ENCODE peak calls at places on chromosomes 5 and 9, in seven cellular contexts. One of them, this sample, is unnamed.

GRCh38 chr5:138985683-138986082 is 110.5 kb upstream of the LRRTM2 start:
- DNase-seq in A549: no peak
- DNase-seq in PC-3: peak; percentile 0
- DNase-seq in upper lobe of right lung: no peak
- DNase-seq in heart right ventricle: no peak
- DNase-seq in GM06990: no peak
- DNase-seq in fibroblast of villous mesenchyme: no peak
- DNase-seq in this sample: no peak

GRCh38 chr9:100087218-100087617 is 11.6 kb downstream of the ERP44 start:
- DNase-seq in A549: no peak
- DNase-seq in PC-3: peak; percentile 64
- DNase-seq in upper lobe of right lung: no peak
- DNase-seq in heart right ventricle: no peak
- DNase-seq in GM06990: peak; percentile 32
- DNase-seq in fibroblast of villous mesenchyme: peak; percentile 49
- DNase-seq in this sample: no peak

GRCh38 chr5:135195267-135195603 is 161.2 kb upstream of the PITX1 start:
- DNase-seq in A549: no peak
- DNase-seq in PC-3: no peak
- DNase-seq in upper lobe of right lung: no peak
- DNase-seq in heart right ventricle: no peak
- DNase-seq in GM06990: no peak
- DNase-seq in fibroblast of villous mesenchyme: no peak
- DNase-seq in this sample: no peak

GRCh38 chr5:92599217-92599810 is 981.7 kb downstream of the NR2F1-AS1 start:
- DNase-seq in A549: no peak
- DNase-seq in PC-3: no peak
- DNase-seq in upper lobe of right lung: no peak
- DNase-seq in heart right ventricle: no peak
- DNase-seq in GM06990: no peak
- DNase-seq in fibroblast of villous mesenchyme: no peak
- DNase-seq in this sample: peak; percentile 19

GRCh38 chr5:42636425-42636824 is 120.2 kb upstream of the CCDC152 start:
- DNase-seq in A549: peak; percentile 18
- DNase-seq in PC-3: peak; percentile 76
- DNase-seq in upper lobe of right lung: no peak
- DNase-seq in heart right ventricle: no peak
- DNase-seq in GM06990: no peak
- DNase-seq in fibroblast of villous mesenchyme: no peak
- DNase-seq in this sample: peak; percentile 31

GRCh38 chr9:92247296-92247695 is 46.2 kb downstream of the IARS1 start:
- DNase-seq in A549: no peak
- DNase-seq in PC-3: no peak
- DNase-seq in upper lobe of right lung: no peak
- DNase-seq in heart right ventricle: no peak
- DNase-seq in GM06990: no peak
- DNase-seq in fibroblast of villous mesenchyme: peak; percentile 34
- DNase-seq in this sample: no peak

GRCh38 chr5:151038801-151039238 is 18.4 kb downstream of the GPX3 start:
- DNase-seq in A549: no peak
- DNase-seq in PC-3: peak; percentile 65
- DNase-seq in upper lobe of right lung: no peak
- DNase-seq in heart right ventricle: no peak
- DNase-seq in GM06990: no peak
- DNase-seq in fibroblast of villous mesenchyme: no peak
- DNase-seq in this sample: peak; percentile 63

GRCh38 chr5:174482549-174482948 is 241.8 kb upstream of the MSX2 start:
- DNase-seq in A549: no peak
- DNase-seq in PC-3: no peak
- DNase-seq in upper lobe of right lung: no peak
- DNase-seq in heart right ventricle: no peak
- DNase-seq in GM06990: no peak
- DNase-seq in fibroblast of villous mesenchyme: no peak
- DNase-seq in this sample: no peak

GRCh38 chr5:51465165-51465564 is 81.9 kb downstream of the ISL1 start:
- DNase-seq in A549: no peak
- DNase-seq in PC-3: peak; percentile 23
- DNase-seq in upper lobe of right lung: no peak
- DNase-seq in heart right ventricle: no peak
- DNase-seq in GM06990: no peak
- DNase-seq in fibroblast of villous mesenchyme: no peak
- DNase-seq in this sample: no peak

GRCh38 chr5:114362977-114363721 is 1.3 kb downstream of the KCNN2 start:
- DNase-seq in A549: peak; percentile 14
- DNase-seq in PC-3: no peak
- DNase-seq in upper lobe of right lung: no peak
- DNase-seq in heart right ventricle: no peak
- DNase-seq in GM06990: peak; percentile 40
- DNase-seq in fibroblast of villous mesenchyme: peak; percentile 13
- DNase-seq in this sample: no peak
- H3K4me3 ChIP-seq in A549: no peak overlapping the region
- H3K4me3 ChIP-seq in PC-3: no peak overlapping the region
- H3K4me3 ChIP-seq in upper lobe of right lung: peak overlapping the region; percentile 58
- H3K4me3 ChIP-seq in heart right ventricle: peak overlapping the region; percentile 77
- H3K4me3 ChIP-seq in GM06990: peak overlapping the region; percentile 74
- H3K4me3 ChIP-seq in fibroblast of villous mesenchyme: peak overlapping the region; percentile 33
- H3K4me3 ChIP-seq in this sample: peak overlapping the region; percentile 45

DNA sequence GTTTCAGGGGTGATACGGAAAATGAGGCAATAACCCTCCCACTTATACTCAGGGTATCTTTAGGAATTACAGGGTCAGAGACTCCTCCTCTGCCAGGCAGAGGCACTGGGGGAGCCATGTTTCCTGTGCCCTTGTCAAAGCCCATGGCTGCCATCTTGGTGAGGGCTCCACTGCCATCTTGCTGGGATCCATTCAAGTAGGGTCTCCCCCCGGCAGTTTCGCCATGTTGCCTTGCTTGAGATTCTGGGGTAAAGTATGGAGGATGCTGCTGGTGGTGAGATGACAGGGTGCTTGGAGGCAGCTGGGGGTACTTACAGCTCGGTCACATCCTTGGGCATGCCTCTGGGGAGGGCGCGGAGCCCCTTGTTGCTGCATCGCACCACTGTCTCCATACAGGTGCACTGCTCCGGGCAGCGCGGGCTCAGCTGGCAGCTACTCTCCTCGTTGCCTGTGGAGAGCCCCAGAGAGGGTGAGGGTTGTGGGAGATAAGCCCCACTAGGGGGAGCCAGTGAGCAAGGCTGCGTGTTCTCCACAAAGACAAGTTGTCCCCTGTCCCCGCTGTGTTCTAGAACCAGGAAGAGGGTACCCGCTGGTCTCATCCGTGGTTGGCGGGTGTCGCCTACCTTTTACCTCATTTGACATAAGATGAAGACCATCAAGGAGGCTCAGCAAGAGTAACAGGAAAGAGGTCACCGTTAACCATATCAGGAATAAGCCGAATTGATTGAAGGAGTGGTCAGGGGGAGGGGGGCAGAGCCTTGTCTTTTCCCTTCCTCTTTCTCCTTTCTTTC is 169.0 kb upstream of the PANK3 start:
- DNase-seq in A549: peak; percentile 46
- DNase-seq in PC-3: peak; percentile 31
- DNase-seq in upper lobe of right lung: no peak
- DNase-seq in heart right ventricle: peak; percentile 33
- DNase-seq in GM06990: peak; percentile 28
- DNase-seq in fibroblast of villous mesenchyme: peak; percentile 6
- DNase-seq in this sample: no peak
- TF ChIP-seq CTCF in A549: peak; percentile 57
- TF ChIP-seq CTCF in PC-3: peak; percentile 60
- TF ChIP-seq CTCF in upper lobe of right lung: peak; percentile 57
- TF ChIP-seq CTCF in heart right ventricle: peak; percentile 13
- TF ChIP-seq CTCF in GM06990: peak; percentile 93
- TF ChIP-seq CTCF in fibroblast of villous mesenchyme: peak; percentile 66
- TF ChIP-seq CTCF in this sample: peak; percentile 49

DNA sequence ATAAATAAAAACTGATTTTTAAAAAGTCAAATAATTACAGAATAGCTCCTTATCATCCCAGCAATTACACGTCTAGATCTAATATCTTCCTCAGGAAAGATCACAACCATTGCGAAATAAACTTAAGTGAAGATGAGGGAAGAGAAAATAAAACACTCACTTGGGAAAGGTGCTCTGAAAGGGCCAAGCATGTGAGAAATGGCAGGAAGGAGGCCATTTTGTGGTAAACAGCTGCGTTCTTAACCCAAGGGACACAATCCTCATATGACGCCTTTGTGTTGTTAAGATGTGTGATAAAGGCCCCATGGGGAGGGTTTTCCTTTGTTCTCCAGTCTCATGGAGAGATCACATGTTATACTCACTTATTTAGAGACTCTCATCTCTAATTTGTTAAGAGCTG is 32.5 kb downstream of the JAKMIP2 start:
- DNase-seq in A549: no peak
- DNase-seq in PC-3: no peak
- DNase-seq in upper lobe of right lung: no peak
- DNase-seq in heart right ventricle: no peak
- DNase-seq in GM06990: no peak
- DNase-seq in fibroblast of villous mesenchyme: no peak
- DNase-seq in this sample: no peak
- H3K4me3 ChIP-seq in A549: no peak overlapping the region
- H3K4me3 ChIP-seq in PC-3: no peak overlapping the region
- H3K4me3 ChIP-seq in upper lobe of right lung: no peak overlapping the region
- H3K4me3 ChIP-seq in heart right ventricle: no peak overlapping the region
- H3K4me3 ChIP-seq in GM06990: no peak overlapping the region
- H3K4me3 ChIP-seq in fibroblast of villous mesenchyme: no peak overlapping the region
- H3K4me3 ChIP-seq in this sample: no peak overlapping the region

GRCh38 chr5:96677496-96677895 is 15.3 kb downstream of the CAST start:
- DNase-seq in A549: no peak
- DNase-seq in PC-3: no peak
- DNase-seq in upper lobe of right lung: no peak
- DNase-seq in heart right ventricle: no peak
- DNase-seq in GM06990: no peak
- DNase-seq in fibroblast of villous mesenchyme: no peak
- DNase-seq in this sample: no peak

GRCh38 chr5:96668725-96669124 is 6.5 kb downstream of the CAST start:
- DNase-seq in A549: no peak
- DNase-seq in PC-3: no peak
- DNase-seq in upper lobe of right lung: no peak
- DNase-seq in heart right ventricle: no peak
- DNase-seq in GM06990: no peak
- DNase-seq in fibroblast of villous mesenchyme: no peak
- DNase-seq in this sample: no peak

GRCh38 chr5:96669919-96670318 is 7.7 kb downstream of the CAST start:
- DNase-seq in A549: no peak
- DNase-seq in PC-3: no peak
- DNase-seq in upper lobe of right lung: no peak
- DNase-seq in heart right ventricle: no peak
- DNase-seq in GM06990: no peak
- DNase-seq in fibroblast of villous mesenchyme: no peak
- DNase-seq in this sample: no peak

GRCh38 chr5:96675882-96676281 is 13.7 kb downstream of the CAST start:
- DNase-seq in A549: no peak
- DNase-seq in PC-3: no peak
- DNase-seq in upper lobe of right lung: no peak
- DNase-seq in heart right ventricle: no peak
- DNase-seq in GM06990: no peak
- DNase-seq in fibroblast of villous mesenchyme: peak; percentile 26
- DNase-seq in this sample: no peak

DNA sequence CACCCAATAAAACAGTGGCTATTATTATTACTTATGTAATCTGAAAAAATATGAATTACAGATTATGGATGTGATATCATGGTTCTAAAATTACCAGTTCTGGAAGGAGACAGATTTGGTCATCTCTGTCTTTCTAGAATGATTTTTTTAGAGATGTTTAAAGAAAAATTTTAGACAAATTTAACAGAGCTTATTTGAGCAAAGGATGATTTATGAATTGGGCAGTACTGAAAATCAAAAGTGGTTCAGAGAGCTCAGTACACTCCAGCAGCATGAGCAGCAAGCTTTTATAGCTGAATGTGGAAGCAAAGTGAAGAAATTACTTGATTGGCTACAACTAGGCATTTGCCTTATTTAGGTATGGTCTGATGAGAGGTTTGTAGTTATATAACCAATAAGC is 11.0 kb downstream of the CAST start:
- DNase-seq in A549: no peak
- DNase-seq in PC-3: no peak
- DNase-seq in upper lobe of right lung: no peak
- DNase-seq in heart right ventricle: no peak
- DNase-seq in GM06990: no peak
- DNase-seq in fibroblast of villous mesenchyme: no peak
- DNase-seq in this sample: no peak
- TF ChIP-seq CTCF in A549: no peak
- TF ChIP-seq CTCF in PC-3: no peak
- TF ChIP-seq CTCF in upper lobe of right lung: no peak
- TF ChIP-seq CTCF in heart right ventricle: no peak
- TF ChIP-seq CTCF in GM06990: no peak
- TF ChIP-seq CTCF in fibroblast of villous mesenchyme: no peak
- TF ChIP-seq CTCF in this sample: no peak

GRCh38 chr5:172085738-172086137 is 79.3 kb upstream of the FBXW11 start:
- DNase-seq in A549: no peak
- DNase-seq in PC-3: no peak
- DNase-seq in upper lobe of right lung: peak; percentile 34
- DNase-seq in heart right ventricle: no peak
- DNase-seq in GM06990: no peak
- DNase-seq in fibroblast of villous mesenchyme: no peak
- DNase-seq in this sample: no peak
- H3K4me3 ChIP-seq in A549: no peak overlapping the region
- H3K4me3 ChIP-seq in PC-3: no peak overlapping the region
- H3K4me3 ChIP-seq in upper lobe of right lung: no peak overlapping the region
- H3K4me3 ChIP-seq in heart right ventricle: no peak overlapping the region
- H3K4me3 ChIP-seq in GM06990: no peak overlapping the region
- H3K4me3 ChIP-seq in fibroblast of villous mesenchyme: no peak overlapping the region
- H3K4me3 ChIP-seq in this sample: no peak overlapping the region